ENCODE peak calls at places on chromosome 3, in nine cellular contexts. One of them, this sample, is unnamed.

GRCh38 chr3:127408684-127409420 is 121.0 kb upstream of the PRR20G start:
- DNase-seq in gastrocnemius medialis: no peak
- DNase-seq in stomach: peak; percentile 22
- DNase-seq in endothelial cell of umbilical vein: no peak
- DNase-seq in esophagus squamous epithelium: no peak
- DNase-seq in uterus: no peak
- DNase-seq in body of pancreas: no peak
- DNase-seq in heart left ventricle: peak; percentile 24
- DNase-seq in IMR-90: no peak
- DNase-seq in this sample: peak; percentile 48

GRCh38 chr3:101574388-101575156 is 592 bp downstream of the PCNP start:
- DNase-seq in gastrocnemius medialis: peak; percentile 68
- DNase-seq in stomach: peak; percentile 50
- DNase-seq in endothelial cell of umbilical vein: peak; percentile 66
- DNase-seq in esophagus squamous epithelium: no peak
- DNase-seq in uterus: peak; percentile 55
- DNase-seq in body of pancreas: peak; percentile 59
- DNase-seq in heart left ventricle: no peak
- DNase-seq in IMR-90: peak; percentile 62
- DNase-seq in this sample: no peak

GRCh38 chr3:188421151-188421821 is 267.3 kb downstream of the LPP start:
- DNase-seq in gastrocnemius medialis: no peak
- DNase-seq in stomach: no peak
- DNase-seq in endothelial cell of umbilical vein: peak; percentile 47
- DNase-seq in esophagus squamous epithelium: no peak
- DNase-seq in uterus: no peak
- DNase-seq in body of pancreas: no peak
- DNase-seq in heart left ventricle: no peak
- DNase-seq in IMR-90: peak; percentile 90
- DNase-seq in this sample: no peak

GRCh38 chr3:81245505-81245904 is 515.9 kb downstream of the GBE1 start:
- DNase-seq in gastrocnemius medialis: no peak
- DNase-seq in stomach: no peak
- DNase-seq in endothelial cell of umbilical vein: no peak
- DNase-seq in esophagus squamous epithelium: no peak
- DNase-seq in uterus: no peak
- DNase-seq in body of pancreas: no peak
- DNase-seq in heart left ventricle: no peak
- DNase-seq in IMR-90: no peak
- DNase-seq in this sample: no peak

GRCh38 chr3:50441818-50442217 is 61.6 kb downstream of the CACNA2D2 start:
- DNase-seq in gastrocnemius medialis: no peak
- DNase-seq in stomach: peak; percentile 50
- DNase-seq in endothelial cell of umbilical vein: no peak
- DNase-seq in esophagus squamous epithelium: no peak
- DNase-seq in uterus: no peak
- DNase-seq in body of pancreas: no peak
- DNase-seq in heart left ventricle: no peak
- DNase-seq in IMR-90: no peak
- DNase-seq in this sample: no peak

GRCh38 chr3:72052841-72053409 is 268.0 kb upstream of the PROK2 start:
- DNase-seq in gastrocnemius medialis: no peak
- DNase-seq in stomach: no peak
- DNase-seq in endothelial cell of umbilical vein: no peak
- DNase-seq in esophagus squamous epithelium: no peak
- DNase-seq in uterus: no peak
- DNase-seq in body of pancreas: no peak
- DNase-seq in heart left ventricle: no peak
- DNase-seq in IMR-90: no peak
- DNase-seq in this sample: no peak

GRCh38 chr3:181618260-181618659 is 93.5 kb upstream of the SOX2 start:
- DNase-seq in gastrocnemius medialis: no peak
- DNase-seq in stomach: no peak
- DNase-seq in endothelial cell of umbilical vein: no peak
- DNase-seq in esophagus squamous epithelium: no peak
- DNase-seq in uterus: no peak
- DNase-seq in body of pancreas: no peak
- DNase-seq in heart left ventricle: no peak
- DNase-seq in IMR-90: no peak
- DNase-seq in this sample: no peak

GRCh38 chr3:121855555-121855954 is 20.5 kb downstream of the EAF2 start:
- DNase-seq in gastrocnemius medialis: no peak
- DNase-seq in stomach: no peak
- DNase-seq in endothelial cell of umbilical vein: peak; percentile 8
- DNase-seq in esophagus squamous epithelium: no peak
- DNase-seq in uterus: no peak
- DNase-seq in body of pancreas: no peak
- DNase-seq in heart left ventricle: no peak
- DNase-seq in IMR-90: no peak
- DNase-seq in this sample: no peak

GRCh38 chr3:100928638-100929428 is 64.4 kb downstream of the ABI3BP start:
- DNase-seq in gastrocnemius medialis: no peak
- DNase-seq in stomach: no peak
- DNase-seq in endothelial cell of umbilical vein: peak; percentile 32
- DNase-seq in esophagus squamous epithelium: no peak
- DNase-seq in uterus: no peak
- DNase-seq in body of pancreas: no peak
- DNase-seq in heart left ventricle: no peak
- DNase-seq in IMR-90: peak; percentile 95
- DNase-seq in this sample: no peak

GRCh38 chr3:120846073-120846472 is 61.9 kb upstream of the STXBP5L start:
- DNase-seq in gastrocnemius medialis: no peak
- DNase-seq in stomach: no peak
- DNase-seq in endothelial cell of umbilical vein: no peak
- DNase-seq in esophagus squamous epithelium: no peak
- DNase-seq in uterus: no peak
- DNase-seq in body of pancreas: no peak
- DNase-seq in heart left ventricle: no peak
- DNase-seq in IMR-90: no peak
- DNase-seq in this sample: no peak

GRCh38 chr3:127156651-127157050 is 36.3 kb upstream of the PRR23E start:
- DNase-seq in gastrocnemius medialis: no peak
- DNase-seq in stomach: no peak
- DNase-seq in endothelial cell of umbilical vein: no peak
- DNase-seq in esophagus squamous epithelium: no peak
- DNase-seq in uterus: no peak
- DNase-seq in body of pancreas: no peak
- DNase-seq in heart left ventricle: no peak
- DNase-seq in IMR-90: no peak
- DNase-seq in this sample: no peak

GRCh38 chr3:198093082-198093679 is 133.2 kb downstream of the LMLN start:
- DNase-seq in gastrocnemius medialis: no peak
- DNase-seq in stomach: no peak
- DNase-seq in endothelial cell of umbilical vein: no peak
- DNase-seq in esophagus squamous epithelium: no peak
- DNase-seq in uterus: no peak
- DNase-seq in body of pancreas: no peak
- DNase-seq in heart left ventricle: no peak
- DNase-seq in IMR-90: no peak
- DNase-seq in this sample: no peak

GRCh38 chr3:29083607-29084120 is 197.2 kb upstream of the RBMS3 start:
- DNase-seq in gastrocnemius medialis: no peak
- DNase-seq in stomach: no peak
- DNase-seq in endothelial cell of umbilical vein: peak; percentile 65
- DNase-seq in esophagus squamous epithelium: no peak
- DNase-seq in uterus: no peak
- DNase-seq in body of pancreas: no peak
- DNase-seq in heart left ventricle: no peak
- DNase-seq in IMR-90: no peak
- DNase-seq in this sample: no peak

GRCh38 chr3:195154111-195154791 is 116.7 kb downstream of the XXYLT1 start:
- DNase-seq in gastrocnemius medialis: no peak
- DNase-seq in stomach: no peak
- DNase-seq in endothelial cell of umbilical vein: peak; percentile 87
- DNase-seq in esophagus squamous epithelium: no peak
- DNase-seq in uterus: peak; percentile 49
- DNase-seq in body of pancreas: no peak
- DNase-seq in heart left ventricle: no peak
- DNase-seq in IMR-90: peak; percentile 82
- DNase-seq in this sample: no peak

GRCh38 chr3:195153121-195153520 is 117.8 kb downstream of the XXYLT1 start:
- DNase-seq in gastrocnemius medialis: no peak
- DNase-seq in stomach: no peak
- DNase-seq in endothelial cell of umbilical vein: no peak
- DNase-seq in esophagus squamous epithelium: no peak
- DNase-seq in uterus: no peak
- DNase-seq in body of pancreas: no peak
- DNase-seq in heart left ventricle: no peak
- DNase-seq in IMR-90: peak; percentile 17
- DNase-seq in this sample: no peak

GRCh38 chr3:195154793-195155535 is 116.0 kb downstream of the XXYLT1 start:
- DNase-seq in gastrocnemius medialis: peak; percentile 72
- DNase-seq in stomach: peak; percentile 94
- DNase-seq in endothelial cell of umbilical vein: peak; percentile 100
- DNase-seq in esophagus squamous epithelium: no peak
- DNase-seq in uterus: peak; percentile 93
- DNase-seq in body of pancreas: peak; percentile 76
- DNase-seq in heart left ventricle: peak; percentile 92
- DNase-seq in IMR-90: peak; percentile 97
- DNase-seq in this sample: peak; percentile 88

GRCh38 chr3:195151866-195152526 is 119.0 kb downstream of the XXYLT1 start:
- DNase-seq in gastrocnemius medialis: no peak
- DNase-seq in stomach: no peak
- DNase-seq in endothelial cell of umbilical vein: peak; percentile 92
- DNase-seq in esophagus squamous epithelium: no peak
- DNase-seq in uterus: no peak
- DNase-seq in body of pancreas: no peak
- DNase-seq in heart left ventricle: no peak
- DNase-seq in IMR-90: peak; percentile 92
- DNase-seq in this sample: no peak

GRCh38 chr3:195153653-195154052 is 117.3 kb downstream of the XXYLT1 start:
- DNase-seq in gastrocnemius medialis: no peak
- DNase-seq in stomach: no peak
- DNase-seq in endothelial cell of umbilical vein: peak; percentile 32
- DNase-seq in esophagus squamous epithelium: no peak
- DNase-seq in uterus: no peak
- DNase-seq in body of pancreas: no peak
- DNase-seq in heart left ventricle: no peak
- DNase-seq in IMR-90: peak; percentile 38
- DNase-seq in this sample: no peak
- H3K4me1 ChIP-seq in gastrocnemius medialis: peaks cover 64% of the 10 kb centered on the region
- H3K4me1 ChIP-seq in stomach: peaks cover 89% of the 10 kb centered on the region
- H3K4me1 ChIP-seq in endothelial cell of umbilical vein: peaks cover 86% of the 10 kb centered on the region
- H3K4me1 ChIP-seq in esophagus squamous epithelium: peaks cover 95% of the 10 kb centered on the region
- H3K4me1 ChIP-seq in uterus: peaks cover 17% of the 10 kb centered on the region
- H3K4me1 ChIP-seq in body of pancreas: peaks cover 32% of the 10 kb centered on the region
- H3K4me1 ChIP-seq in heart left ventricle: peaks cover 14% of the 10 kb centered on the region
- H3K4me1 ChIP-seq in IMR-90: peaks cover 42% of the 10 kb centered on the region
- H3K4me1 ChIP-seq in this sample: peaks cover 66% of the 10 kb centered on the region

GRCh38 chr3:10206166-10206511 is 41.4 kb downstream of the IRAK2 start:
- DNase-seq in gastrocnemius medialis: no peak
- DNase-seq in stomach: no peak
- DNase-seq in endothelial cell of umbilical vein: no peak
- DNase-seq in esophagus squamous epithelium: no peak
- DNase-seq in uterus: no peak
- DNase-seq in body of pancreas: no peak
- DNase-seq in heart left ventricle: no peak
- DNase-seq in IMR-90: no peak
- DNase-seq in this sample: no peak

GRCh38 chr3:10204921-10205320 is 40.2 kb downstream of the IRAK2 start:
- DNase-seq in gastrocnemius medialis: no peak
- DNase-seq in stomach: no peak
- DNase-seq in endothelial cell of umbilical vein: no peak
- DNase-seq in esophagus squamous epithelium: no peak
- DNase-seq in uterus: no peak
- DNase-seq in body of pancreas: no peak
- DNase-seq in heart left ventricle: no peak
- DNase-seq in IMR-90: peak; percentile 41
- DNase-seq in this sample: no peak

GRCh38 chr3:10205461-10206165 is 40.9 kb downstream of the IRAK2 start:
- DNase-seq in gastrocnemius medialis: peak; percentile 90
- DNase-seq in stomach: peak; percentile 54
- DNase-seq in endothelial cell of umbilical vein: peak; percentile 93
- DNase-seq in esophagus squamous epithelium: no peak
- DNase-seq in uterus: peak; percentile 74
- DNase-seq in body of pancreas: no peak
- DNase-seq in heart left ventricle: peak; percentile 44
- DNase-seq in IMR-90: peak; percentile 95
- DNase-seq in this sample: no peak
- TF ChIP-seq POLR2A in gastrocnemius medialis: peak; percentile 50
- TF ChIP-seq POLR2A in stomach: no peak
- TF ChIP-seq POLR2A in endothelial cell of umbilical vein: peak; percentile 51
- TF ChIP-seq POLR2A in esophagus squamous epithelium: no peak
- TF ChIP-seq POLR2A in uterus: no peak
- TF ChIP-seq POLR2A in body of pancreas: no peak
- TF ChIP-seq POLR2A in heart left ventricle: no peak
- TF ChIP-seq POLR2A in IMR-90: peak; percentile 76
- TF ChIP-seq POLR2A in this sample: no peak

DNA sequence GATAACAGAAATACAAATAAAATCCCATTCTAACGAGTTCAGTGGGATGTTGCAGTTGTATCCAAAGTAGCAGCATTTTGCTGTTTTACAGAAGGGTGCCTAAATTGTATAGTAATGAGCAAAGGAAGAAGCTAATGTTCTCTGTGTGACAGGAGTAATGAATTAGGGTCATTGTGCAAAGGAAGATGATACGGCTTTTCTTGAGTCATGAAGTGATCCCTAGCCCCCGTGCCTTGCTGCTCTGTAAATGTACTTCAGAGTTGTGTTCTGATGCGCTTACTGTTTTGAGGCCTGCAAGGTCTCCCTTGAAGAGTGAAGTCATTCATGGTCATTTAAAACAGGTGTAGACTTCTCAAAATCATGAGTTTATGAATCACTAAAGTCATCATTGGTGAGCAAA is 37.9 kb downstream of the ATP1B3 start:
- DNase-seq in gastrocnemius medialis: no peak
- DNase-seq in stomach: no peak
- DNase-seq in endothelial cell of umbilical vein: no peak
- DNase-seq in esophagus squamous epithelium: no peak
- DNase-seq in uterus: no peak
- DNase-seq in body of pancreas: no peak
- DNase-seq in heart left ventricle: no peak
- DNase-seq in IMR-90: peak; percentile 23
- DNase-seq in this sample: no peak
- H3K36me3 ChIP-seq in gastrocnemius medialis: no peaks in the 10 kb centered on the region
- H3K36me3 ChIP-seq in stomach: peaks cover 32% of the 10 kb centered on the region
- H3K36me3 ChIP-seq in endothelial cell of umbilical vein: peaks cover 11% of the 10 kb centered on the region
- H3K36me3 ChIP-seq in esophagus squamous epithelium: peaks cover 8% of the 10 kb centered on the region
- H3K36me3 ChIP-seq in uterus: no peaks in the 10 kb centered on the region
- H3K36me3 ChIP-seq in body of pancreas: peaks cover 1% of the 10 kb centered on the region
- H3K36me3 ChIP-seq in heart left ventricle: no peaks in the 10 kb centered on the region
- H3K36me3 ChIP-seq in IMR-90: peaks cover 15% of the 10 kb centered on the region
- H3K36me3 ChIP-seq in this sample: peaks cover 9% of the 10 kb centered on the region

DNA sequence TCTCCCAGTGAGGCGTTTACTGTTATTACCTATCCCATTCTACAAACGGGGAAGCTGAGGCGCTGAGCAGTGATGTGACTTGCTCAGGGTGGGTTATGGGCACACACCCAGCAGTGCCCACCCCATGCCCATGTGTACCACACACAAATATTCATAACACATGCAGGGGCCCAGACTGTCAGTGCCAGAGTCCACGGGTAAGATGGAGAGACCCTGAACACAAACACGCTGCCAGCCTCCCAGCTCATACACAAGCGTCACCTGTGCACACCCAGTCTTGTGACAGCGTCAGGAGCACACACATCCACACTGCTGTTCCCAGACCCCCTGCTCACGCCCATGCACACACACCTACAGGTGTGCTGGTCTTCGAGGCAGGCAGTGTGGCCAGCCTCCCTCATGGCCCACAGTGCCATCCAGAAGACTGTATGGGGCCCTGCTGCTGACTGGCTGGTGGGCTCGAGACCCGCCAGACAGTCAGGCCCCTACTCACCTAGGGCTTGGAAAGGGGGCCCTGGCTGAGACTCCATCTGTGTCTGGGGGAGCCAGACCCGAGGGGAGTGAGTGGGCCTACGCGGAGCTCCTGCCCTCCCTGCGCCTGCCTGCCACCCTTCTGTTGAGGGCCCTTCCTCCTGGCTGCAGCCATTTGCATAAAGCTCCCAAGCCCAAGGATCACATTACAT is 39.4 kb downstream of the DNAJB8 start:
- DNase-seq in gastrocnemius medialis: no peak
- DNase-seq in stomach: no peak
- DNase-seq in endothelial cell of umbilical vein: no peak
- DNase-seq in esophagus squamous epithelium: no peak
- DNase-seq in uterus: no peak
- DNase-seq in body of pancreas: no peak
- DNase-seq in heart left ventricle: no peak
- DNase-seq in IMR-90: no peak
- DNase-seq in this sample: no peak
- H3K4me1 ChIP-seq in gastrocnemius medialis: no peaks in the 10 kb centered on the region
- H3K4me1 ChIP-seq in stomach: peaks cover 14% of the 10 kb centered on the region
- H3K4me1 ChIP-seq in endothelial cell of umbilical vein: peaks cover 3% of the 10 kb centered on the region
- H3K4me1 ChIP-seq in esophagus squamous epithelium: peaks cover 13% of the 10 kb centered on the region
- H3K4me1 ChIP-seq in uterus: peaks cover 7% of the 10 kb centered on the region
- H3K4me1 ChIP-seq in body of pancreas: peaks cover 18% of the 10 kb centered on the region
- H3K4me1 ChIP-seq in heart left ventricle: no peaks in the 10 kb centered on the region
- H3K4me1 ChIP-seq in IMR-90: no peaks in the 10 kb centered on the region
- H3K4me1 ChIP-seq in this sample: peaks cover 15% of the 10 kb centered on the region